ENCODE peak calls at places on chromosome 9, in eight cellular contexts. One of them, this sample, is unnamed.

GRCh38 chr9:135939351-135940265 is 21.6 kb downstream of the UBAC1 start:
- DNase-seq in anterior cingulate cortex: no peak
- DNase-seq in epithelial cell of esophagus: peak
- DNase-seq in HEK293T: no peak
- DNase-seq in NCI-H1092: no peak
- DNase-seq in aorta: no peak
- DNase-seq in T-helper 1 cell: no peak
- DNase-seq in stimulated activated CD4-positive, alpha-beta T cell treated with anti-CD3 and anti-CD28 coated beads, Interleukin-4, amount 100 ng/mL, for 4 hours: peak
- DNase-seq in this sample: no peak

GRCh38 chr9:102550266-102550665 is 444.9 kb upstream of the CYLC2 start:
- DNase-seq in stimulated activated CD4-positive, alpha-beta T cell treated with anti-CD3 and anti-CD28 coated beads, Interleukin-4, amount 100 ng/mL, for 4 hours: no peak
- DNase-seq in anterior cingulate cortex: no peak
- DNase-seq in aorta: no peak
- DNase-seq in epithelial cell of esophagus: no peak
- DNase-seq in HEK293T: no peak
- DNase-seq in T-helper 1 cell: no peak
- DNase-seq in NCI-H1092: no peak
- DNase-seq in this sample: no peak

GRCh38 chr9:15735083-15735974 is 182.5 kb downstream of the CCDC171 start:
- DNase-seq in NCI-H1092: no peak
- DNase-seq in T-helper 1 cell: no peak
- DNase-seq in aorta: no peak
- DNase-seq in HEK293T: no peak
- DNase-seq in anterior cingulate cortex: no peak
- DNase-seq in stimulated activated CD4-positive, alpha-beta T cell treated with anti-CD3 and anti-CD28 coated beads, Interleukin-4, amount 100 ng/mL, for 4 hours: no peak
- DNase-seq in epithelial cell of esophagus: peak
- DNase-seq in this sample: no peak

GRCh38 chr9:114787781-114788498 is 17.9 kb downstream of the TNFSF15 start:
- DNase-seq in epithelial cell of esophagus: peak
- DNase-seq in stimulated activated CD4-positive, alpha-beta T cell treated with anti-CD3 and anti-CD28 coated beads, Interleukin-4, amount 100 ng/mL, for 4 hours: no peak
- DNase-seq in aorta: no peak
- DNase-seq in T-helper 1 cell: no peak
- DNase-seq in anterior cingulate cortex: no peak
- DNase-seq in HEK293T: no peak
- DNase-seq in NCI-H1092: no peak
- DNase-seq in this sample: no peak

GRCh38 chr9:23695572-23695971 is 130.5 kb downstream of the ELAVL2 start:
- DNase-seq in T-helper 1 cell: no peak
- DNase-seq in epithelial cell of esophagus: peak
- DNase-seq in NCI-H1092: no peak
- DNase-seq in anterior cingulate cortex: no peak
- DNase-seq in HEK293T: no peak
- DNase-seq in stimulated activated CD4-positive, alpha-beta T cell treated with anti-CD3 and anti-CD28 coated beads, Interleukin-4, amount 100 ng/mL, for 4 hours: no peak
- DNase-seq in aorta: no peak
- DNase-seq in this sample: no peak

GRCh38 chr9:115593587-115594091 is 475.7 kb upstream of the TNC start:
- DNase-seq in aorta: no peak
- DNase-seq in epithelial cell of esophagus: peak
- DNase-seq in NCI-H1092: peak
- DNase-seq in HEK293T: peak
- DNase-seq in anterior cingulate cortex: no peak
- DNase-seq in stimulated activated CD4-positive, alpha-beta T cell treated with anti-CD3 and anti-CD28 coated beads, Interleukin-4, amount 100 ng/mL, for 4 hours: no peak
- DNase-seq in T-helper 1 cell: no peak
- DNase-seq in this sample: no peak

GRCh38 chr9:124621371-124622328 is 114.5 kb upstream of the NR5A1 start:
- DNase-seq in HEK293T: no peak
- DNase-seq in epithelial cell of esophagus: no peak
- DNase-seq in NCI-H1092: no peak
- DNase-seq in anterior cingulate cortex: no peak
- DNase-seq in aorta: no peak
- DNase-seq in T-helper 1 cell: no peak
- DNase-seq in stimulated activated CD4-positive, alpha-beta T cell treated with anti-CD3 and anti-CD28 coated beads, Interleukin-4, amount 100 ng/mL, for 4 hours: no peak
- DNase-seq in this sample: no peak

GRCh38 chr9:6218099-6218502 is 2.5 kb downstream of the IL33 start:
- DNase-seq in HEK293T: no peak
- DNase-seq in epithelial cell of esophagus: peak
- DNase-seq in aorta: no peak
- DNase-seq in NCI-H1092: no peak
- DNase-seq in T-helper 1 cell: no peak
- DNase-seq in anterior cingulate cortex: no peak
- DNase-seq in stimulated activated CD4-positive, alpha-beta T cell treated with anti-CD3 and anti-CD28 coated beads, Interleukin-4, amount 100 ng/mL, for 4 hours: no peak
- DNase-seq in this sample: no peak